ENCODE peak calls at places on chromosomes 16 and 17, in nine cellular contexts. Z is activated T-helper 1 cell treated with Interleukin-2 at 50 U/mL for 16 hours; V is stimulated activated CD4-positive, alpha-beta T cell treated with anti-CD3 and anti-CD28 coated beads, TNF-alpha, amount 100 ng/mL, for 48 hours; O is occipital lobe; N is fibroblast of the conjunctiva; G is BJ; M is hippocampal formation; P is GM12865; B is heart right ventricle. U is an unnamed sample.

GRCh38 chr17:42179911-42180410 is 981 bp downstream of the KCNH4 start:
- DNase-seq in O (no peak), Z (no peak), N (no peak), G (no peak), M (no peak), P (peak; percentile 35), B (peak; percentile 60), V (no peak), U (no peak)

GRCh38 chr17:8563024-8563776 is 67.3 kb downstream of the MYH10 start:
- DNase-seq in G (no peak), O (no peak), M (no peak), N (no peak), P (no peak), B (no peak), Z (no peak), V (no peak), U (no peak)

GRCh38 chr16:68265078-68265925 is 976 bp downstream of the SLC7A6 start:
- DNase-seq in Z (no peak), O (no peak), V (no peak), B (peak; percentile 58), N (no peak), P (peak; percentile 70), G (peak; percentile 56), M (no peak), U (peak; percentile 58)

GRCh38 chr17:353213-353837 is 718 bp upstream of the RPH3AL start:
- DNase-seq in N (no peak), B (no peak), V (no peak), Z (no peak), G (no peak), O (no peak), M (no peak), P (no peak), U (no peak)

GRCh38 chr16:259226-259625 is 16.5 kb downstream of the RGS11 start:
- DNase-seq in Z (no peak), B (no peak), P (no peak), O (no peak), M (no peak), G (no peak), V (no peak), N (no peak), U (no peak)

GRCh38 chr17:47810200-47810821 is 11.3 kb downstream of the OSBPL7 start:
- DNase-seq in O (no peak), B (no peak), V (no peak), M (no peak), Z (no peak), N (peak; percentile 68), P (no peak), G (peak; percentile 74), U (no peak)

GRCh38 chr17:11239379-11239970 is 1.5 kb upstream of the SHISA6 start:
- DNase-seq in M (no peak), O (no peak), V (no peak), P (no peak), Z (no peak), G (no peak), B (no peak), N (no peak), U (no peak)

GRCh38 chr17:39617100-39617445 is 9.4 kb upstream of the NEUROD2 start:
- DNase-seq in B (no peak), V (no peak), N (no peak), Z (no peak), G (no peak), O (no peak), M (no peak), P (no peak), U (no peak)

GRCh38 chr17:78356163-78356713 is 3.6 kb downstream of the SOCS3 start:
- DNase-seq in M (no peak), G (no peak), Z (peak; percentile 79), P (peak; percentile 98), B (no peak), N (peak; percentile 63), V (peak; percentile 83), O (peak; percentile 32), U (peak; percentile 92)